ENCODE peak calls at places on chromosomes 12 and 14, in seven cellular contexts. X is H1, B is astrocyte, O is breast epithelium, P is A549, C is left lung, A is lung. N is an unnamed sample.

GRCh38 chr14:96091149-96091693 is 52.1 kb downstream of the C14orf132 start:
- DNase-seq in C (no peak), P (no peak), B (no peak), O (no peak), A (no peak), X (no peak), N (no peak)

GRCh38 chr12:15544589-15544988 is 222.3 kb downstream of the PTPRO start:
- DNase-seq in X (no peak), A (no peak), C (no peak), B (no peak), P (no peak), O (no peak), N (no peak)

GRCh38 chr12:105995986-105996385 is 142.8 kb downstream of the NUAK1 start:
- DNase-seq in O (no peak), P (no peak), A (no peak), B (no peak), C (no peak), X (no peak), N (no peak)

GRCh38 chr14:20501346-20501745 is 4.0 kb upstream of the RNASE10 start:
- DNase-seq in P (peak; percentile 10), X (no peak), O (no peak), C (no peak), B (peak; percentile 18), A (no peak), N (no peak)

GRCh38 chr14:95515523-95516517 is 630 bp downstream of the SYNE3 start:
- DNase-seq in O (peak; percentile 40), C (peak; percentile 80), P (peak; percentile 37), B (peak; percentile 27), X (no peak), A (no peak), N (peak; percentile 60)

GRCh38 chr14:59664741-59665140 is 88.1 kb upstream of the CCDC175 start:
- DNase-seq in O (no peak), B (no peak), C (no peak), X (no peak), A (no peak), P (no peak), N (no peak)

GRCh38 chr12:2395352-2395977 is 342.7 kb downstream of the CACNA1C start:
- DNase-seq in B (no peak), O (no peak), X (peak; percentile 41), P (peak; percentile 46), A (peak; percentile 36), C (peak; percentile 55), N (peak; percentile 67)

GRCh38 chr14:24246765-24247212 is 4.4 kb upstream of the TINF2 start:
- DNase-seq in A (no peak), B (no peak), P (no peak), O (no peak), C (no peak), X (no peak), N (no peak)

GRCh38 chr14:76810953-76811400 is 1.7 kb downstream of the ANGEL1 start:
- DNase-seq in X (no peak), O (no peak), B (peak; percentile 17), P (peak; percentile 37), C (no peak), A (no peak), N (peak; percentile 19)

GRCh38 chr12:911191-911826 is 38.2 kb downstream of the RAD52 start:
- DNase-seq in O (no peak), A (no peak), P (no peak), X (no peak), B (no peak), C (no peak), N (peak; percentile 18)

GRCh38 chr12:95336387-95337067 is 118.9 kb downstream of the VEZT start:
- DNase-seq in C (peak; percentile 68), P (peak; percentile 90), A (peak; percentile 79), B (peak; percentile 73), O (peak; percentile 75), X (peak; percentile 78), N (peak; percentile 94)

GRCh38 chr12:79933043-79933442 is 1.9 kb downstream of the PPP1R12A start:
- DNase-seq in C (no peak), P (no peak), A (no peak), X (no peak), O (no peak), B (no peak), N (no peak)

GRCh38 chr14:70086685-70087379 is 101.9 kb downstream of the SLC8A3 start:
- DNase-seq in B (peak; percentile 12), C (no peak), O (no peak), X (no peak), A (no peak), P (peak; percentile 65), N (peak; percentile 72)

GRCh38 chr12:78261901-78262300 is 431.2 kb downstream of the NAV3 start:
- DNase-seq in C (no peak), X (no peak), B (no peak), P (no peak), A (no peak), O (no peak), N (no peak)

GRCh38 chr14:89013698-89014569 is 189.5 kb downstream of the TTC8 start:
- DNase-seq in C (no peak), X (no peak), P (no peak), A (no peak), B (no peak), O (no peak), N (no peak)

GRCh38 chr14:92513966-92514843 is 624 bp downstream of the RIN3 start:
- DNase-seq in C (no peak), A (no peak), O (no peak), P (peak; percentile 24), B (peak; percentile 28), X (no peak), N (peak; percentile 19)

GRCh38 chr14:32460267-32460666 is 131.2 kb downstream of the AKAP6 start:
- DNase-seq in P (no peak), X (no peak), B (no peak), A (no peak), O (no peak), C (no peak), N (no peak)

GRCh38 chr12:21657336-21658077 is at the start of gene LDHB:
- DNase-seq in A (peak; percentile 95), O (peak; percentile 88), C (peak; percentile 96), P (peak; percentile 98), X (peak; percentile 94), B (peak; percentile 95), N (peak; percentile 97)

GRCh38 chr12:112792743-112793142 is 1.2 kb downstream of the RPH3A start:
- DNase-seq in P (no peak), X (no peak), C (no peak), A (no peak), B (no peak), O (no peak), N (no peak)

GRCh38 chr12:64720884-64721283 is 38.3 kb downstream of the GNS start:
- DNase-seq in B (no peak), C (no peak), O (no peak), X (no peak), A (no peak), P (no peak), N (no peak)

GRCh38 chr12:131494741-131495524 is 216.0 kb upstream of the SFSWAP start:
- DNase-seq in A (no peak), C (no peak), P (no peak), X (no peak), O (no peak), B (no peak), N (no peak)

GRCh38 chr14:37114039-37114438 is 58.4 kb downstream of the SLC25A21 start:
- DNase-seq in X (no peak), C (no peak), B (peak; percentile 57), P (peak; percentile 6), O (no peak), A (no peak), N (no peak)

GRCh38 chr14:85576848-85577541 is 47.1 kb downstream of the FLRT2 start:
- DNase-seq in P (no peak), O (no peak), A (no peak), X (no peak), B (peak; percentile 30), C (no peak), N (no peak)

GRCh38 chr14:44873536-44873935 is 88.2 kb downstream of the KLHL28 start:
- DNase-seq in P (no peak), C (no peak), B (no peak), O (no peak), A (no peak), X (no peak), N (no peak)

DNA sequence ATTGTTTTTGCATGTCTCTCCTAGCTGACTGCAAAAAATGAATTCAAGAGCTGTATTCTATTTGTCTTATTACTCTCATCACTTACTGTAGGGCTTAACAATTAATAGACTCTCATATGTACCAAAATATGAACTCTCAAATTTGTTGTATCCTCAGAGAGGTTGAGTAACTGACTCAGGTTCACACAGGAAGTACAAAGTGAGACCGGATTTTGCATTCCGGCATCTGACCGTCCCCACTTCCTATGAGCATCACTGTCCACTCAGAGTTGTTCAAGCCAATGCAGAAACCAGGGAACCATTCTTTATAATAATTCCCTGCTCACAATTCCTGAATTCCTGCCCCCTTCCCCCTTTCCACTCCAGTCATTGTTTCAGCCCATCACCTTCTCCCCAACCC is 113.3 kb upstream of the AMIGO2 start:
- DNase-seq in A (no peak), O (no peak), X (no peak), B (no peak), C (no peak), P (no peak), N (no peak)
- H3K4me3 ChIP-seq in A (no peak overlapping the region), O (no peak overlapping the region), X (no peak overlapping the region), B (no peak overlapping the region), C (no peak overlapping the region), P (no peak overlapping the region), N (no peak overlapping the region)

DNA sequence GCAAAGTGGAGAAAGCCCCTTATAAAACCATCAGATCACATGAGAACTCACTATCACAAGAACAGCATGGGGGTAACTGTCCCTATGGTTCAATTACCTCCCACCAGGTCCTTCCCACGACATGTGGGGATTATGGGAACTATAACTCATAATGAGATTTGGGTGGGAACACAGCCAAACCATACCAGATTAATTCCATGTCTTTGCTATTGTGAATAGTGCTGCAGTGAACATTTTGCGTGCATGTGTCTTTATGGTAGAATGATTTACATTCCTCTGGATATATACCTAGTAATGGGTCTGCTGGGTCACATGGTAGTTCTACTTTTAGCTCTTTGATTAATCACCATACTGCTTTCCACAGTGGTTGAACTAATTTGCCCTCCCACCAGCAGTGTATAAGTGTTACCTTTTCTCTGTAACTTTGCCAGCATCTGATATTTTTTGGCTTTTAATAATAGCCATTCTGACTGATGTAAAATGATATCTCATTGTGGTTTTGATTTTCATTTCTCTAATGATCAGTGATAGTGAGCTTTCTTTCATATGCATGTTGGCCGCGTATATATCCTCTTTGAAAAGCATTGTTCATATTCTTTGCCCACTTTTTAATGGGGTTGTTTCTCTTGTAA is 29.7 kb upstream of the SAV1 start:
- DNase-seq in C (no peak), B (peak; percentile 18), A (no peak), P (no peak), O (no peak), X (no peak), N (no peak)
- H3K9me3 ChIP-seq in C (peaks cover 9% of the 10 kb centered on the region), B (peaks cover 8% of the 10 kb centered on the region), A (peaks cover 6% of the 10 kb centered on the region), P (peaks cover 12% of the 10 kb centered on the region), O (no peaks in the 10 kb centered on the region), X (peaks cover 12% of the 10 kb centered on the region), N (no peaks in the 10 kb centered on the region)

GRCh38 chr14:52051861-52052260 is 17.0 kb downstream of the NID2 start:
- DNase-seq in B (peak; percentile 90), A (no peak), X (no peak), P (no peak), C (no peak), O (no peak), N (no peak)
- H3K4me3 ChIP-seq in B (peak overlapping the region; percentile 30), A (no peak overlapping the region), X (no peak overlapping the region), P (no peak overlapping the region), C (no peak overlapping the region), O (no peak overlapping the region), N (peak overlapping the region; percentile 5)

DNA sequence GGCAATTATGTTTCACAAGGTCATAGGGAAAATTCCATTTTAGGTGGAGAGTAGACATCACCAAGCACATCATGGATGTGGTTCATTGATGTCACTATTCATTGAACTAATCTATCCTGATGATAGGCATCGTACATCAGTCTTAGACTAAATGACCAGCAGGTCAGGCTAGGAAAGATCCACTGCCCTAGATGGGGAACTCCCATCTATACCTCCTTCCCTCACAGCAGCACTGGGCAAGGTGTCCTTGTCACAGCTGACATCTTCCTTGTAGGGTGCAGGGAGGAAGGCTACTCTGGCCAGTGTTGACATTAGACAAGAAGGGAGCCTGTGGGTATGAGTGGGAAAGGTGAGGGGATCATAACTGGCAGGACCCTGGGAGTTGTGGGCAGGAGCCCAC is 63.8 kb upstream of the CAPRIN2 start:
- DNase-seq in P (no peak), O (no peak), X (no peak), A (no peak), C (no peak), B (no peak), N (no peak)
- H3K9me3 ChIP-seq in P (no peaks in the 10 kb centered on the region), O (no peaks in the 10 kb centered on the region), X (no peaks in the 10 kb centered on the region), A (peaks cover 2% of the 10 kb centered on the region), C (no peaks in the 10 kb centered on the region), B (no peaks in the 10 kb centered on the region), N (no peaks in the 10 kb centered on the region)